ENCODE peak calls at places on chromosomes 2 and 18, in nine cellular contexts. K is GM12878; N is activated CD8-positive, alpha-beta memory T cell treated with anti-CD3 and anti-CD28 coated beads, Interleukin-2, amount 50 U/mL, for 48 hours; V is fibroblast of lung; B is NCI-H774; P is CD4-positive, alpha-beta T cell; M is Ammon's horn; U is left ventricle myocardium inferior; E is left ventricle myocardium superior. R is an unnamed sample.

GRCh38 chr18:78517973-78518372 is 461.6 kb upstream of the SALL3 start:
- DNase-seq in K (no peak), N (no peak), V (no peak), B (no peak), P (no peak), M (no peak), U (no peak), E (no peak), R (no peak)

GRCh38 chr2:73088703-73089102 is 17.2 kb upstream of the SFXN5 start:
- DNase-seq in K (no peak), N (no peak), V (no peak), B (no peak), P (no peak), M (no peak), U (no peak), E (no peak), R (no peak)

GRCh38 chr2:138485019-138485418 is 16.6 kb upstream of the SPOPL start:
- DNase-seq in K (no peak), N (no peak), V (no peak), B (no peak), P (no peak), M (no peak), U (no peak), E (no peak), R (no peak)

GRCh38 chr18:7954229-7954628 is 387.1 kb downstream of the PTPRM start:
- DNase-seq in K (no peak), N (no peak), V (peak; percentile 60), B (no peak), P (no peak), M (no peak), U (no peak), E (no peak), R (no peak)

GRCh38 chr18:62332437-62332816 is 7.3 kb downstream of the TNFRSF11A start:
- DNase-seq in K (no peak), N (no peak), V (no peak), B (no peak), P (no peak), M (no peak), U (no peak), E (no peak), R (no peak)

GRCh38 chr2:127096718-127097470 is 10.1 kb downstream of the BIN1 start:
- DNase-seq in K (no peak), N (no peak), V (no peak), B (no peak), P (no peak), M (peak; percentile 49), U (no peak), E (peak; percentile 25), R (no peak)

GRCh38 chr2:198930170-198930569 is 527.6 kb downstream of the SATB2 start:
- DNase-seq in K (no peak), N (no peak), V (no peak), B (no peak), P (no peak), M (no peak), U (no peak), E (no peak), R (no peak)

GRCh38 chr2:216589779-216590178 is 43.4 kb upstream of the IGFBP2 start:
- DNase-seq in K (no peak), N (no peak), V (no peak), B (peak; percentile 5), P (no peak), M (no peak), U (no peak), E (no peak), R (no peak)

GRCh38 chr18:1846640-1847039 is 724.7 kb downstream of the METTL4 start:
- DNase-seq in K (no peak), N (no peak), V (peak; percentile 73), B (no peak), P (no peak), M (no peak), U (no peak), E (no peak), R (no peak)

GRCh38 chr2:27185331-27186026 is 26.4 kb upstream of the ATRAID start:
- DNase-seq in K (no peak), N (no peak), V (peak; percentile 68), B (no peak), P (no peak), M (peak; percentile 62), U (no peak), E (no peak), R (no peak)

GRCh38 chr2:4533806-4534205 is 830.4 kb downstream of the DCDC2C start:
- DNase-seq in K (no peak), N (no peak), V (no peak), B (no peak), P (no peak), M (no peak), U (no peak), E (no peak), R (no peak)

GRCh38 chr2:105796791-105797190 is 52.1 kb downstream of the NCK2 start:
- DNase-seq in K (no peak), N (no peak), V (no peak), B (no peak), P (no peak), M (no peak), U (no peak), E (no peak), R (no peak)

GRCh38 chr2:176094307-176094706 is 1.8 kb downstream of the HOXD13 start:
- DNase-seq in K (no peak), N (peak; percentile 47), V (no peak), B (no peak), P (no peak), M (no peak), U (no peak), E (no peak), R (no peak)

GRCh38 chr18:5980721-5981120 is 85.4 kb upstream of the TMEM200C start:
- DNase-seq in K (no peak), N (no peak), V (no peak), B (no peak), P (no peak), M (no peak), U (no peak), E (no peak), R (no peak)

GRCh38 chr2:46514738-46515137 is 35.4 kb downstream of the TMEM247 start:
- DNase-seq in K (no peak), N (no peak), V (no peak), B (no peak), P (no peak), M (no peak), U (no peak), E (no peak), R (no peak)

GRCh38 chr18:5155180-5155906 is 41.7 kb downstream of the AKAIN1 start:
- DNase-seq in K (no peak), N (no peak), V (no peak), B (no peak), P (no peak), M (no peak), U (no peak), E (no peak), R (no peak)

R was measured in memory B cell.